ENCODE peak calls at places on chromosomes 12 and 14, in ten cellular contexts. V is AG10803; P is CD8-positive, alpha-beta T cell; J is fibroblast of pulmonary artery; I is PC-3; H is astrocyte; Q is GM20000; C is left ventricle myocardium inferior; R is IMR-90; A is activated B cell treated with CpG ODN at 0.5 μM for 24 hours. O is an unnamed sample.

GRCh38 chr14:30621354-30621953 is 665 bp upstream of the SCFD1 start:
- DNase-seq in Q (no peak), R (peak), I (peak), A (no peak), J (peak), H (no peak), P (no peak), V (peak), C (no peak), O (no peak)

GRCh38 chr12:46468159-46468558 is 95.6 kb upstream of the SLC38A2 start:
- DNase-seq in V (no peak), I (peak), H (peak), Q (no peak), J (peak), A (no peak), C (peak), P (no peak), R (no peak), O (no peak)

GRCh38 chr12:40032433-40033259 is 73.2 kb downstream of the SLC2A13 start:
- DNase-seq in Q (no peak), I (no peak), A (no peak), R (no peak), P (no peak), J (no peak), V (no peak), C (no peak), H (no peak), O (no peak)

GRCh38 chr14:37991027-37991426 is 216.7 kb upstream of the SSTR1 start:
- DNase-seq in I (no peak), C (no peak), V (no peak), H (no peak), P (no peak), R (no peak), J (no peak), Q (no peak), A (no peak), O (no peak)

GRCh38 chr12:11171953-11172675 is 1.1 kb downstream of the SMIM10L1 start:
- DNase-seq in R (peak), J (peak), C (no peak), I (no peak), A (no peak), H (peak), Q (no peak), V (peak), P (no peak), O (no peak)

GRCh38 chr12:76266797-76267196 is 81.4 kb downstream of the BBS10 start:
- DNase-seq in P (no peak), H (peak), C (peak), R (peak), Q (no peak), I (peak), J (peak), V (peak), A (no peak), O (no peak)

GRCh38 chr12:49825360-49825970 is 2.7 kb downstream of the NCKAP5L start:
- DNase-seq in V (peak), A (no peak), C (peak), Q (no peak), J (peak), R (peak), P (no peak), I (no peak), H (peak), O (no peak)

GRCh38 chr12:20367731-20368652 is at the start of gene PDE3A:
- DNase-seq in I (peak), A (no peak), V (peak), P (no peak), H (peak), Q (no peak), R (peak), J (peak), C (peak), O (peak)

GRCh38 chr12:93572712-93573551 is 457 bp downstream of the SOCS2 start:
- DNase-seq in I (peak), Q (peak), C (peak), H (peak), A (peak), R (peak), P (no peak), J (peak), V (peak), O (peak)

GRCh38 chr14:105602799-105603763 is 76.7 kb downstream of the TMEM121 start:
- DNase-seq in A (no peak), R (no peak), V (no peak), J (no peak), C (no peak), Q (no peak), P (no peak), I (no peak), H (no peak), O (no peak)

GRCh38 chr12:48980953-48981756 is 3.0 kb downstream of the WNT1 start:
- DNase-seq in P (no peak), J (no peak), H (no peak), A (no peak), V (no peak), C (no peak), Q (peak), I (no peak), R (peak), O (no peak)

GRCh38 chr12:55970775-55971174 is 3.1 kb upstream of the RAB5B start:
- DNase-seq in H (no peak), R (peak), A (no peak), V (peak), C (no peak), P (no peak), I (no peak), J (peak), Q (no peak), O (no peak)

GRCh38 chr12:131785763-131786330 is 42.3 kb upstream of the MMP17 start:
- DNase-seq in P (no peak), J (no peak), A (no peak), C (no peak), Q (no peak), V (no peak), H (no peak), I (no peak), R (no peak), O (no peak)

GRCh38 chr12:48104531-48104930 is 1.3 kb downstream of the SENP1 start:
- DNase-seq in H (no peak), Q (no peak), A (no peak), P (no peak), J (no peak), I (peak), V (no peak), R (no peak), C (no peak), O (no peak)

GRCh38 chr12:58580095-58580494 is 340.2 kb downstream of the LRIG3 start:
- DNase-seq in H (no peak), P (no peak), Q (no peak), I (peak), J (no peak), R (peak), A (no peak), V (no peak), C (no peak), O (no peak)

GRCh38 chr12:6699989-6700645 is 498 bp downstream of the PIANP start:
- DNase-seq in P (no peak), J (no peak), H (no peak), Q (peak), A (peak), C (no peak), I (no peak), R (no peak), V (no peak), O (peak)

GRCh38 chr12:87365423-87365822 is 663.8 kb downstream of the C12orf50 start:
- DNase-seq in V (no peak), A (no peak), C (no peak), P (no peak), H (no peak), Q (no peak), R (no peak), I (no peak), J (no peak), O (no peak)

GRCh38 chr12:88516811-88517210 is 63.5 kb downstream of the KITLG start:
- DNase-seq in Q (no peak), R (no peak), A (no peak), J (no peak), I (peak), V (no peak), P (no peak), H (no peak), C (no peak), O (no peak)

GRCh38 chr14:77265187-77265515 is 5.9 kb downstream of the NGB start:
- DNase-seq in V (no peak), A (no peak), H (no peak), P (no peak), Q (no peak), I (no peak), J (no peak), C (no peak), R (no peak), O (no peak)

GRCh38 chr14:80933282-80933681 is 8.3 kb downstream of the CEP128 start:
- DNase-seq in I (no peak), H (no peak), V (no peak), Q (no peak), P (no peak), R (no peak), A (no peak), J (no peak), C (no peak), O (no peak)

GRCh38 chr12:16893426-16893825 is 287.5 kb upstream of the LMO3 start:
- DNase-seq in R (no peak), C (no peak), H (no peak), A (no peak), I (no peak), Q (no peak), V (no peak), J (no peak), P (no peak), O (no peak)

GRCh38 chr12:52187640-52188039 is 4.2 kb downstream of the KRT80 start:
- DNase-seq in P (no peak), Q (no peak), A (no peak), R (no peak), C (no peak), H (no peak), I (no peak), V (no peak), J (no peak), O (no peak)

GRCh38 chr14:90726656-90727055 is 89.6 kb downstream of the TTC7B start:
- DNase-seq in A (no peak), I (peak), J (peak), Q (no peak), P (no peak), H (peak), R (peak), V (peak), C (no peak), O (no peak)

GRCh38 chr12:9024512-9024911 is 35.2 kb downstream of the KLRG1 start:
- DNase-seq in V (no peak), J (no peak), Q (no peak), P (no peak), A (no peak), R (no peak), H (no peak), I (no peak), C (no peak), O (no peak)

GRCh38 chr14:100278702-100279101 is 27.5 kb downstream of the SLC25A29 start:
- DNase-seq in P (no peak), H (peak), J (peak), V (peak), C (no peak), I (peak), A (no peak), Q (peak), R (peak), O (no peak)

GRCh38 chr12:25759752-25760151 is 198.7 kb upstream of the RASSF8 start:
- DNase-seq in C (no peak), H (peak), R (peak), V (peak), I (no peak), Q (no peak), A (no peak), P (no peak), J (peak), O (no peak)

GRCh38 chr12:27237790-27238771 is 6.0 kb upstream of the STK38L start:
- DNase-seq in H (no peak), C (no peak), V (no peak), A (no peak), R (peak), P (no peak), J (peak), I (no peak), Q (no peak), O (no peak)

GRCh38 chr12:27236498-27236897 is 7.6 kb upstream of the STK38L start:
- DNase-seq in C (no peak), J (peak), V (no peak), P (no peak), A (no peak), Q (no peak), R (peak), H (no peak), I (peak), O (no peak)

GRCh38 chr12:27229367-27229766 is 14.7 kb upstream of the STK38L start:
- DNase-seq in Q (no peak), I (no peak), J (no peak), H (no peak), V (no peak), R (no peak), P (no peak), A (no peak), C (no peak), O (no peak)

GRCh38 chr12:27233814-27234213 is 10.3 kb upstream of the STK38L start:
- DNase-seq in R (no peak), A (no peak), C (no peak), J (no peak), I (no peak), H (no peak), Q (no peak), P (no peak), V (no peak), O (no peak)
- TF ChIP-seq CTCF in R (no peak), A (no peak), C (no peak), J (no peak), I (peak), H (no peak), Q (no peak), P (no peak), V (no peak), O (peak)

DNA sequence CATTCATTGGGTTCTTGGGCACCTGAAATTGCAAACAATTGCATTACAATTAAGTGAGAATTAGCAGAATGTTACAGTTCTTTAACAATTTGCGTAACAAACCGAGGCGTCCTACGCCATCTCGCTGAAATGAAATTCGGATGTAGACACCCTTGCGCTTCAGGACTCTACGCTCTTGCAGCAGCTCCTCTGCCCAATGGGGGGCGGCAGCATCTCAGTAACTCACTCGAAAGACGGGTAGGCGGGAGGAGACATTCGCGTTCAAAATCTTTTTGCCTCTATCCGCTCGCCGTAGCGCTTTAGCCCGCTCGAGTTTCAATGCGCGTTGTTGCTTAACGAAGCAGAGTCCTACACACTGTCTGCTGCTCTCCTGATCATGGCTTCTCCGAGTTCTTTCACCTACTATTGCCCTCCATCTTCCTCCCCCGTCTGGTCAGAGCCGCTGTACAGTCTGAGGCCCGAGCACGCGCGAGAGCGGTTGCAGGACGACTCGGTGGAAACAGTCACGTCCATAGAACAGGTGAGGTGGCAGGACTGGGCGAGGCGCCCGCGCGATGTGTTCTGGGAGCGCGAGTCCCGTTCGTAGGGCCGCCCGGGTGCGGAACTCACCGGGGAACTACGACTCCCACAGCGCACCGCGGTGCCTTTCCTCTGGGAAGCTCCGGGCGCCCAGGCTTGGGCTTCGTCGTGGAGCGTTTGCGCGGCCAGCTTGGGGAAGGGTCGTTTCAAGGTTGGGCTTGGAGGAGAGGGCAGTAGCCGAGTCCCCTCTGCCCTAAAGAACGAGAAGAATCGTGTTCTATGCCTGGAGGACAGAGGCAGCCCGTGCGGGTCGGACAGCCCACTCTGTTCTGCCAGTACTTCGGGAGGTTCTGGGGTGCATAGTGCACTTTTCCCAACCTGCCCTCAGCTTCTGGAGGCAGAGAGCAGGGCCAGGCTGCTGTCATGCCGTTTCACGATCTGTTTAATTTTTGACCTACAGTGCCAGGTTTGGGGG is at the start of gene FNTB:
- DNase-seq in V (peak), I (peak), P (peak), R (peak), J (peak), Q (peak), H (peak), C (peak), A (peak), O (peak)
- TF ChIP-seq CTCF in V (peak), I (peak), P (peak), R (peak), J (peak), Q (peak), H (peak), C (peak), A (no peak), O (no peak)

DNA sequence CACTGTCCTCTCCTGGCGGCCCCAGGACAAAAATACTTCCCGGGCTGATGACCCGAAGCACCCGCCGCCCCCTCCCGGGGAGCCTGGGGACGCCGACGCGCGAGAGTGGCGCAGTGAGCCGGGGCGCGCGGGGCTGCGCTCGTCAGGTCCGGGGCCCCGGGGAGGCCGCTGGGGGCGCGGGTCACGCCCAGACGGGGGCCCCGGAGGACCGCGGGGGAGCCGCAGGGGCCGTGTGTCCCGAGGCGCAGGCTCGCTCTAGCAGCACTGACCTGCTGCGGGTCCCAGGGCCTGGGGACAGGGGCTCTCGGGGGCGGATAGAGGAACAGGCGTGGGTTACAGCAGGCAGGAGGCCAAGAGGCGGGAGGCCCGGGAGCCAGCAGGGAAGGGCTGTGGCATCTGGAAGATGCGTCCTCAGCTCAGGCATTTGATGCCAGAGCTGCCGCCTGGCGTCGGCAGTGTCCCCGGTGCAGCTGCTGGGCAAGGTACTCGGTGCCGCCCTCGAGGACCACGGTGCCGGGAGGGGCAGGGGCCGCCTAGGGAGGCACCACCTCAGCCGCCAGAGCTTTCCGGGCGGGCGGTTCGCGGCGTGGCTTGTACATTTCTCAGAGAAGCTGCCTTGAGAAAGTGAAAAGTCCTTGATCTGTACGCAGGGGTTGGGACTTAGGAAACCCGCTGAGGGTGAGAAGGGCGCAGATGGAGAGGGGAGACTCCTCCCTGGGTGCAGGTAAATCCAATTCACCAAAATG is 1.2 kb downstream of the WNT5B start:
- DNase-seq in A (peak), I (peak), Q (no peak), J (no peak), H (no peak), C (peak), R (no peak), V (peak), P (no peak), O (peak)
- TF ChIP-seq CTCF in A (no peak), I (peak), Q (peak), J (no peak), H (no peak), C (peak), R (no peak), V (peak), P (peak), O (no peak)

GRCh38 chr12:123762715-123763052 is 583 bp downstream of the DNAH10 start:
- DNase-seq in H (no peak), R (no peak), P (no peak), J (no peak), I (no peak), A (no peak), Q (no peak), V (no peak), C (no peak), O (no peak)

GRCh38 chr12:123763093-123763492 is 992 bp downstream of the DNAH10 start:
- DNase-seq in Q (no peak), A (no peak), P (no peak), R (no peak), C (no peak), H (no peak), I (no peak), V (no peak), J (no peak), O (no peak)

GRCh38 chr12:123764109-123764508 is 2.0 kb downstream of the DNAH10 start:
- DNase-seq in H (no peak), R (no peak), P (no peak), C (no peak), V (no peak), I (no peak), J (no peak), Q (no peak), A (no peak), O (no peak)

GRCh38 chr12:123765504-123766035 is 3.5 kb downstream of the DNAH10 start:
- DNase-seq in Q (no peak), I (no peak), H (no peak), V (no peak), P (no peak), A (no peak), R (no peak), C (no peak), J (no peak), O (no peak)

DNA sequence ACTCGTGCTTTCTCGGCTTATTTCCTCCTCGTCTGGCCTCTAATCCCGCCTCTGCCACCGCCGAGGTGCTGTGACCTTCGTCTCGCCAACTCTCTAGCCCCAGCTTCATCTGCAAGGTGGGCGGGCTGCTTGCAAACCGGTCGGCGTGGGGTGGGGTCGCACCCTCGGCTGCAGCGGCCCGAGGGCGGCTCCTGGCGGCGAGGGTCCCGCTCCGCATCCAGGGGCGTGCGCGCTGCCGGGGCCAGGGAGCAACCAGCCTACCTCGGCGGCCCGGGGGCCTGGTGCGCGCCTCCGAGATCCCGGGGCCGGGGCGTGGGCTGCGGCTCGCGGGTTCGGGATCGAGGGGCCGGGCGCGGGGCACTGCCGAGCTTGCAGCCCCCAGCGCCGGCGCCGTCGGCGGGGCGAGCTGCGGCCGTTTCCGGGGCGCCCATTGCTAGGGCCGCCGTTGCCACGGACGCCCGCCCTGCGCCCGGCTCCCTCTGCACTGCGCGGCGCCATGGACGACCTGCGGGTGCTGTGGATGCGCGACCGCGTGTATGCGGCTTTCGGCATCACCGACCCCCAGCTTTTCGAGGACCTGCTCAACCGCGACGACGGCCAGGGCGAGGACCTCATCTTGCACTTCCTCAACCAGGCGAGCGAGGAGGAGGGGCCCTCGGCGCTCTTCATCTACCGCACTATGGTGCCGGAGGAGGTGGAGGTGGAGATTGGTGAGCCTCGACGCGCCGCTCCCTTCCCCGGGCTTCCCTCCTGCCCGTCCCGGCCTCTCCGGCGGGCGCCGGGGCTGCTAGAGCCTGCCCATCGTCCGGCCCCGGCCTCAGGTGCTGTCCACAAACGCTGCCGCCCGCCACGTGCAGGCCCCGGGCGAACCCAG is at the start of gene DNAH10:
- DNase-seq in I (no peak), J (no peak), P (peak), A (peak), V (no peak), Q (peak), R (no peak), C (no peak), H (peak), O (peak)
- TF ChIP-seq CTCF in I (no peak), J (peak), P (no peak), A (no peak), V (no peak), Q (peak), R (peak), C (no peak), H (no peak), O (peak)

GRCh38 chr12:12837025-12837872 is 24.1 kb downstream of the DDX47 start:
- DNase-seq in R (peak), P (peak), A (no peak), V (peak), H (peak), C (no peak), J (peak), Q (peak), I (peak), O (no peak)
- TF ChIP-seq CTCF in R (peak), P (peak), A (no peak), V (peak), H (peak), C (peak), J (peak), Q (peak), I (peak), O (peak)